ENCODE peak calls at places on chromosomes 2 and 18, in four cellular contexts. One of them, this sample, is unnamed.
A peak's percentile ranks its signal among the peaks of the same experiment; 100 is the strongest.

GRCh38 chr2:203533696-203534471 is 1.2 kb downstream of the RAPH1 start:
- DNase-seq in SK-N-MC: no peak
- DNase-seq in substantia nigra: no peak
- DNase-seq in H9: no peak
- DNase-seq in this sample: no peak

GRCh38 chr18:51069885-51070284 is 39.9 kb downstream of the SMAD4 start:
- DNase-seq in SK-N-MC: no peak
- DNase-seq in substantia nigra: no peak
- DNase-seq in H9: no peak
- DNase-seq in this sample: no peak

GRCh38 chr2:148259674-148260073 is 238.8 kb downstream of the MBD5 start:
- DNase-seq in SK-N-MC: no peak
- DNase-seq in substantia nigra: no peak
- DNase-seq in H9: no peak
- DNase-seq in this sample: no peak

GRCh38 chr18:74040459-74041332 is 106.9 kb downstream of the FBXO15 start:
- DNase-seq in SK-N-MC: no peak
- DNase-seq in substantia nigra: no peak
- DNase-seq in H9: peak; percentile 82
- DNase-seq in this sample: no peak

GRCh38 chr2:172516299-172516698 is 39.6 kb upstream of the PDK1 start:
- DNase-seq in SK-N-MC: no peak
- DNase-seq in substantia nigra: no peak
- DNase-seq in H9: no peak
- DNase-seq in this sample: no peak

GRCh38 chr2:10194021-10194820 is 71.7 kb downstream of the RRM2 start:
- DNase-seq in SK-N-MC: no peak
- DNase-seq in substantia nigra: no peak
- DNase-seq in H9: no peak
- DNase-seq in this sample: no peak

GRCh38 chr2:142875010-142875409 is 2.5 kb upstream of the KYNU start:
- DNase-seq in SK-N-MC: no peak
- DNase-seq in substantia nigra: no peak
- DNase-seq in H9: no peak
- DNase-seq in this sample: no peak

GRCh38 chr2:176035013-176035691 is 33.1 kb upstream of the LNPK start:
- DNase-seq in SK-N-MC: no peak
- DNase-seq in substantia nigra: no peak
- DNase-seq in H9: no peak
- DNase-seq in this sample: no peak

GRCh38 chr2:210938228-210938627 is 381.8 kb downstream of the CPS1 start:
- DNase-seq in SK-N-MC: no peak
- DNase-seq in substantia nigra: no peak
- DNase-seq in H9: no peak
- DNase-seq in this sample: no peak

GRCh38 chr2:58907644-58908043 is 666.5 kb upstream of the FANCL start:
- DNase-seq in SK-N-MC: no peak
- DNase-seq in substantia nigra: no peak
- DNase-seq in H9: no peak
- DNase-seq in this sample: no peak

GRCh38 chr2:150134223-150134858 is 353.1 kb downstream of the RND3 start:
- DNase-seq in SK-N-MC: no peak
- DNase-seq in substantia nigra: no peak
- DNase-seq in H9: no peak
- DNase-seq in this sample: no peak

GRCh38 chr18:80245781-80246655 is 1.3 kb downstream of the PARD6G start:
- DNase-seq in SK-N-MC: no peak
- DNase-seq in substantia nigra: no peak
- DNase-seq in H9: peak; percentile 71
- DNase-seq in this sample: no peak

GRCh38 chr18:24766376-24766775 is 305.9 kb downstream of the HRH4 start:
- DNase-seq in SK-N-MC: no peak
- DNase-seq in substantia nigra: no peak
- DNase-seq in H9: no peak
- DNase-seq in this sample: no peak

GRCh38 chr2:101696272-101697123 is 1.0 kb upstream of the MAP4K4 start:
- DNase-seq in SK-N-MC: no peak
- DNase-seq in substantia nigra: no peak
- DNase-seq in H9: peak; percentile 37
- DNase-seq in this sample: no peak

GRCh38 chr2:234881413-234882241 is 70.2 kb upstream of the SH3BP4 start:
- DNase-seq in SK-N-MC: peak; percentile 90
- DNase-seq in substantia nigra: peak; percentile 71
- DNase-seq in H9: peak; percentile 86
- DNase-seq in this sample: peak; percentile 93

GRCh38 chr2:163155279-163155883 is 316.8 kb upstream of the KCNH7 start:
- DNase-seq in SK-N-MC: no peak
- DNase-seq in substantia nigra: no peak
- DNase-seq in H9: no peak
- DNase-seq in this sample: no peak

GRCh38 chr2:96258393-96259022 is 7.3 kb downstream of the TMEM127 start:
- DNase-seq in SK-N-MC: no peak
- DNase-seq in substantia nigra: no peak
- DNase-seq in H9: no peak
- DNase-seq in this sample: peak; percentile 26
- H3K27ac ChIP-seq in SK-N-MC: no peak overlapping the region
- H3K27ac ChIP-seq in substantia nigra: peak overlapping the region; percentile 71
- H3K27ac ChIP-seq in H9: no peak overlapping the region
- H3K27ac ChIP-seq in this sample: peak overlapping the region; percentile 61

DNA sequence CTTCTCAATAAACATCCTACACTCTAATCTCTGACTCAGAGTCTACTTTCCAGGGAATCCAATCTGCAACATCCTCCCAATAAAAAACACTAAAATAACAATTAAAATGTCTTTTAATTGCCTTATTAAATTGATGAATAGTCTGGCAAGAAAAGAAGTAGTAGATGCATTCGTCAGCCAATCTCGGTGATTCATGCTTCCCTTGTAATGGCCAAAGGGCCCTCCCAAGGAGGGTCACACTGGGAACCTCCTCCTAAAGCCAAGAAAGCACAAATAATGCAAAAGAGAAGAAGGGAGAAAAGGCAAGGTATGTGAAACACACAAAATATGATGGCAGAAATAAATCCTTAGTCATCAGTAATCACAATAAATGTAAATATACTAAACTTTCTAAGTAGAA is 16.8 kb downstream of the ST8SIA5 start:
- DNase-seq in SK-N-MC: no peak
- DNase-seq in substantia nigra: no peak
- DNase-seq in H9: no peak
- DNase-seq in this sample: no peak
- H3K27ac ChIP-seq in SK-N-MC: no peak overlapping the region
- H3K27ac ChIP-seq in substantia nigra: no peak overlapping the region
- H3K27ac ChIP-seq in H9: no peak overlapping the region
- H3K27ac ChIP-seq in this sample: no peak overlapping the region

GRCh38 chr2:239751719-239752355 is 273.3 kb downstream of the NDUFA10 start:
- DNase-seq in SK-N-MC: no peak
- DNase-seq in substantia nigra: no peak
- DNase-seq in H9: no peak
- DNase-seq in this sample: no peak
- H3K27ac ChIP-seq in SK-N-MC: no peak overlapping the region
- H3K27ac ChIP-seq in substantia nigra: no peak overlapping the region
- H3K27ac ChIP-seq in H9: no peak overlapping the region
- H3K27ac ChIP-seq in this sample: no peak overlapping the region

GRCh38 chr2:62455957-62456692 is 49.9 kb downstream of the TMEM17 start:
- DNase-seq in SK-N-MC: no peak
- DNase-seq in substantia nigra: no peak
- DNase-seq in H9: no peak
- DNase-seq in this sample: no peak
- H3K27ac ChIP-seq in SK-N-MC: no peak overlapping the region
- H3K27ac ChIP-seq in substantia nigra: peak overlapping the region; percentile 59
- H3K27ac ChIP-seq in H9: no peak overlapping the region
- H3K27ac ChIP-seq in this sample: no peak overlapping the region

GRCh38 chr2:188293601-188294482 is 2.2 kb downstream of the GULP1 start:
- DNase-seq in SK-N-MC: no peak
- DNase-seq in substantia nigra: no peak
- DNase-seq in H9: no peak
- DNase-seq in this sample: peak; percentile 27
- H3K27ac ChIP-seq in SK-N-MC: no peak overlapping the region
- H3K27ac ChIP-seq in substantia nigra: no peak overlapping the region
- H3K27ac ChIP-seq in H9: peak overlapping the region; percentile 66
- H3K27ac ChIP-seq in this sample: no peak overlapping the region

This sample was measured in dorsolateral prefrontal cortex.